ENCODE peak calls at places on chromosome 5, in six cellular contexts. X is endothelial cell of umbilical vein, E is fibroblast of lung, R is mesenchymal stem cell, Q is colonic mucosa, M is GM23248. B is an unnamed sample. For H3K9me3, the result is how much of the 10 kb centered on the place peaks cover.

GRCh38 chr5:134084166-134084565 is 30.3 kb upstream of the TCF7 start:
- DNase-seq in E (no peak), M (no peak), R (no peak), Q (no peak), X (no peak), B (no peak)

GRCh38 chr5:170223906-170224305 is 8.9 kb upstream of the C5orf58 start:
- DNase-seq in E (no peak), R (peak), Q (no peak), X (peak), M (no peak), B (no peak)

GRCh38 chr5:142784405-142784955 is 14.3 kb downstream of the ARHGAP26 start:
- DNase-seq in Q (no peak), E (no peak), X (no peak), M (peak), R (peak), B (no peak)

GRCh38 chr5:122458278-122458872 is 146.3 kb downstream of the SNCAIP start:
- DNase-seq in Q (peak), M (peak), E (peak), X (peak), R (peak), B (no peak)

GRCh38 chr5:157431544-157432200 is 28.3 kb upstream of the NIPAL4 start:
- DNase-seq in E (peak), X (peak), R (peak), Q (peak), M (peak), B (no peak)

GRCh38 chr5:115818821-115819220 is 2.4 kb upstream of the CDO1 start:
- DNase-seq in M (no peak), R (no peak), Q (no peak), E (no peak), X (no peak), B (no peak)

GRCh38 chr5:13987843-13988464 is 43.5 kb upstream of the DNAH5 start:
- DNase-seq in Q (peak), R (peak), X (peak), M (peak), E (peak), B (no peak)

GRCh38 chr5:1891391-1891790 is 8.7 kb upstream of the IRX4 start:
- DNase-seq in R (no peak), X (no peak), E (no peak), Q (no peak), M (no peak), B (no peak)

GRCh38 chr5:86917117-86917579 is 299.4 kb downstream of the COX7C start:
- DNase-seq in M (peak), X (peak), Q (no peak), R (peak), E (peak), B (no peak)

GRCh38 chr5:78511116-78511906 is 137.3 kb downstream of the LHFPL2 start:
- DNase-seq in Q (no peak), E (no peak), R (no peak), M (no peak), X (peak), B (no peak)

GRCh38 chr5:146588331-146588730 is 72.3 kb upstream of the GPR151 start:
- DNase-seq in X (no peak), Q (no peak), M (peak), E (no peak), R (peak), B (no peak)

GRCh38 chr5:181223041-181223728 is at the start of gene TRIM41:
- DNase-seq in X (peak), E (peak), M (peak), R (peak), Q (peak), B (peak)

GRCh38 chr5:154486427-154486866 is 8.4 kb upstream of the HAND1 start:
- DNase-seq in Q (no peak), M (no peak), R (no peak), X (no peak), E (no peak), B (no peak)

GRCh38 chr5:128426090-128426534 is 111.9 kb downstream of the FBN2 start:
- DNase-seq in Q (no peak), X (no peak), E (no peak), M (no peak), R (no peak), B (no peak)

GRCh38 chr5:72328172-72328571 is 8.0 kb downstream of the PTCD2 start:
- DNase-seq in R (peak), Q (no peak), M (peak), X (no peak), E (peak), B (no peak)

GRCh38 chr5:19855929-19856328 is 132.1 kb downstream of the CDH18 start:
- DNase-seq in R (peak), E (peak), Q (no peak), X (no peak), M (peak), B (no peak)

GRCh38 chr5:76153996-76154395 is 70.8 kb downstream of the SV2C start:
- DNase-seq in M (no peak), E (no peak), X (no peak), R (no peak), Q (no peak), B (no peak)

GRCh38 chr5:55481293-55481900 is 53.4 kb downstream of the PLPP1 start:
- DNase-seq in Q (no peak), E (no peak), X (no peak), M (peak), R (peak), B (no peak)

GRCh38 chr5:177433658-177434217 is 7.3 kb downstream of the GRK6 start:
- DNase-seq in X (no peak), E (no peak), R (no peak), M (no peak), Q (no peak), B (no peak)

GRCh38 chr5:9015250-9015936 is 530.5 kb downstream of the SEMA5A start:
- DNase-seq in E (peak), X (no peak), R (peak), Q (no peak), M (peak), B (no peak)

GRCh38 chr5:170076211-170076610 is 29.5 kb upstream of the FOXI1 start:
- DNase-seq in X (no peak), Q (no peak), R (no peak), M (peak), E (no peak), B (no peak)

GRCh38 chr5:165202144-165202910 is 1696.9 kb downstream of the MAT2B start:
- DNase-seq in M (no peak), X (no peak), E (peak), Q (no peak), R (no peak), B (no peak)

GRCh38 chr5:149853019-149853648 is 91.5 kb downstream of the PDE6A start:
- DNase-seq in E (peak), R (peak), M (peak), Q (peak), X (peak), B (no peak)

GRCh38 chr5:168364738-168365550 is 73.5 kb downstream of the WWC1 start:
- DNase-seq in R (peak), Q (no peak), E (peak), X (no peak), M (peak), B (no peak)

GRCh38 chr5:114361724-114362196 is at the start of gene KCNN2:
- DNase-seq in Q (peak), X (peak), E (peak), R (peak), M (peak), B (peak)

GRCh38 chr5:72355706-72356299 is 35.6 kb downstream of the PTCD2 start:
- DNase-seq in M (peak), R (peak), X (peak), E (peak), Q (no peak), B (no peak)

GRCh38 chr5:10760976-10761841 is at the start of gene DAP:
- DNase-seq in M (peak), E (peak), X (peak), R (peak), Q (peak), B (peak)

GRCh38 chr5:76556511-76557221 is 66.5 kb downstream of the F2RL2 start:
- DNase-seq in M (no peak), X (no peak), R (no peak), Q (no peak), E (no peak), B (no peak)

GRCh38 chr5:446864-447263 is 3.9 kb downstream of the EXOC3 start:
- DNase-seq in R (peak), M (peak), X (peak), Q (no peak), E (peak), B (no peak)

GRCh38 chr5:141371572-141372475 is 1.8 kb downstream of the PCDHGB3 start:
- DNase-seq in R (no peak), E (no peak), X (no peak), M (no peak), Q (no peak), B (no peak)

GRCh38 chr5:141373673-141374317 is at the start of gene PCDHGA6:
- DNase-seq in X (peak), Q (no peak), M (peak), E (peak), R (no peak), B (no peak)

GRCh38 chr5:141369994-141370848 is at the start of gene PCDHGB3:
- DNase-seq in E (peak), Q (no peak), M (peak), R (no peak), X (peak), B (no peak)

DNA sequence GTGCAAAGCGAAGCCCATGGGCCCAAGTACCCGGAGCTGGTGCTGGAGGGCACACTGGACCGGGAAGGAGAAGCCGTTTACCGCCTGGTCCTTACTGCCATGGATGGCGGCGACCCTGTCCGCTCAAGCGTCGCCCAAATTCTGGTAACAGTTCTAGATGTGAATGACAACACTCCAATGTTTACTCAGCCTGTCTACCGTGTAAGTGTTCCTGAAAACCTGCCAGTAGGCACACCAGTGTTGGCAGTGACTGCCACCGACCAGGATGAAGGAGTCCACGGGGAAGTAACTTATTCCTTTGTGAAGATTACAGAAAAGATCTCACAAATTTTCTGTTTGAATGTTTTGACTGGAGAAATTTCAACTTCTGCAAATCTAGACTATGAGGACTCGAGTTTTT is 936 bp downstream of the PCDHGA6 start:
- DNase-seq in R (no peak), M (no peak), E (no peak), X (no peak), Q (no peak), B (no peak)
- H3K9me3 ChIP-seq in R (half or more), M (under half), E (under half), X (under half), Q (under half), B (half or more)

DNA sequence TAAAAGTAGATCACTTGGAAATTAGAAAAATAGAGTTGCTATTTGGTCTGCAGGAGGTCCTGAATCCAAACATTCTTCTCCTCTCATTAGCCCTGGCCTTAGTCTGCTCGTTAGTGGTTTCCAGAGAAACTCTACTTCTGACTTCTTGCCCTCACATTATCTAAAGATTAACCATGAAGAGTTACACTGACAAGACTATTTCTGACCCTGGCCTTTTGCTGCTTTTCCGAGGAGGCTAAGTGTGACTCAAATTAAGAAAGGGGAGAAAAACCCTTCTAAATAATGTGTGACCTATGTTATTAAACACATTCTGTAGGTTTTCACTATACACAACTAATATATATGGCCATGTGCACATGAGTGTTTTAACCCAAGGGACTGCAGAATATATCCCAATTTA is 302.4 kb downstream of the RAB3C start:
- DNase-seq in R (no peak), E (no peak), X (no peak), Q (no peak), M (no peak), B (no peak)
- H3K9ac ChIP-seq in R (no peak), E (no peak), X (no peak), Q (no peak), M (no peak), B (no peak)

GRCh38 chr5:88643315-88643714 is 239.7 kb downstream of the MEF2C start:
- DNase-seq in M (no peak), E (no peak), Q (no peak), R (no peak), X (no peak), B (no peak)
- H3K4me3 ChIP-seq in M (no peak), E (no peak), Q (no peak), R (no peak), X (no peak), B (no peak)

GRCh38 chr5:179451813-179452196 is 98.5 kb upstream of the RUFY1 start:
- DNase-seq in M (no peak), X (no peak), Q (no peak), R (no peak), E (no peak), B (no peak)
- H3K9me3 ChIP-seq in M (under half), X (under half), Q (under half), R (under half), E (under half), B (under half)

DNA sequence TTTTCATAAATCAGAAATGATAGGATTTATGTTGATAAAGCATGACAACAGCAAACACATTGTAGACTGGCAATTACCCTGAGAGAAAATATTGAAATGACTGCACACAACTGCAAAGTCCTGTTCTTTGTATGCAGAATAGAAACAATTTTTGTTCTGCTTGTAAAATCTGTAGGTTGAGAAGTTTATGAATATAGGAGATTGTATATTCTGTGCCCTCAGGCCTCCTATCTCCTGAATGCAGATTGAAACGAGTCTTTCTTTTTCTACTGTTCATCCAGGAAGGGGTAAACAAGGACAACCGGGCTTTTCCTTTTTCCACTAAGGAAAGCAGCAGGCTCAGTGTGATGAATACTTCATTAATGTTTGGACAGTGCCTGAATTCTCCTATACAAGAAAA is 95.0 kb upstream of the HAPLN1 start:
- DNase-seq in X (no peak), M (no peak), Q (no peak), E (no peak), R (no peak), B (no peak)
- H3K9ac ChIP-seq in X (no peak), M (no peak), Q (no peak), E (no peak), R (no peak), B (no peak)

GRCh38 chr5:123882946-123883345 is 371.0 kb downstream of the CSNK1G3 start:
- DNase-seq in M (no peak), R (peak), E (peak), X (peak), Q (no peak), B (no peak)
- H3K4me3 ChIP-seq in M (no peak), R (no peak), E (no peak), X (no peak), Q (no peak), B (peak)